ENCODE peak calls at places on chromosomes 12 and 14, in four cellular contexts. T is lower lobe of right lung, O is stromal cell of bone marrow, H is GM04504. X is an unnamed sample.
A peak's percentile ranks its signal among the peaks of the same experiment; 100 is the strongest.

GRCh38 chr12:2641209-2641608 is 153.6 kb upstream of the FKBP4 start:
- DNase-seq in O (peak; percentile 7), H (peak; percentile 7), T (no peak), X (no peak)

GRCh38 chr12:91098942-91099341 is 12.4 kb downstream of the LUM start:
- DNase-seq in T (no peak), O (peak; percentile 89), H (peak; percentile 76), X (no peak)

GRCh38 chr14:56119221-56119967 is 1.2 kb downstream of the PELI2 start:
- DNase-seq in O (no peak), H (no peak), T (peak; percentile 73), X (peak; percentile 77)

GRCh38 chr12:10153271-10154144 is 18.4 kb downstream of the OLR1 start:
- DNase-seq in H (peak; percentile 44), T (peak; percentile 86), O (peak; percentile 47), X (peak; percentile 83)

GRCh38 chr12:68175566-68176033 is 16.1 kb upstream of the IFNG start:
- DNase-seq in O (no peak), T (no peak), H (no peak), X (no peak)

GRCh38 chr14:59254146-59254910 is 65.9 kb downstream of the DAAM1 start:
- DNase-seq in T (peak; percentile 65), O (peak; percentile 85), H (peak; percentile 90), X (peak; percentile 79)

GRCh38 chr12:84920331-84920730 is 7.7 kb upstream of the SLC6A15 start:
- DNase-seq in H (no peak), T (no peak), O (no peak), X (no peak)

GRCh38 chr12:132554857-132555630 is 55.3 kb downstream of the LRCOL1 start:
- DNase-seq in O (no peak), T (no peak), H (no peak), X (no peak)

GRCh38 chr14:68688872-68689371 is 103.9 kb downstream of the ZFP36L1 start:
- DNase-seq in T (no peak), O (no peak), H (no peak), X (no peak)

GRCh38 chr12:103676863-103677262 is 89.8 kb downstream of the STAB2 start:
- DNase-seq in H (no peak), T (no peak), O (no peak), X (no peak)

GRCh38 chr14:34920339-34920738 is 45.2 kb upstream of the BAZ1A start:
- DNase-seq in H (no peak), T (no peak), O (no peak), X (no peak)

GRCh38 chr12:48285751-48286650 is 64.7 kb downstream of the ZNF641 start:
- DNase-seq in T (no peak), O (no peak), H (no peak), X (no peak)

GRCh38 chr12:112527082-112527481 is 108.3 kb downstream of the PTPN11 start:
- DNase-seq in T (no peak), O (no peak), H (no peak), X (no peak)